ENCODE peak calls at places on chromosomes 3 and 15, in six cellular contexts. Z is nephron progenitor cell, R is astrocyte, C is brain microvascular endothelial cell, K is lung, P is cortex of kidney. Q is an unnamed sample.

GRCh38 chr3:178406206-178406605 is 130.0 kb upstream of the KCNMB2 start:
- DNase-seq in Z (no peak), R (peak), C (no peak), K (no peak), P (no peak), Q (no peak)

GRCh38 chr15:100810831-100811230 is 68.8 kb upstream of the ALDH1A3 start:
- DNase-seq in Z (no peak), R (no peak), C (no peak), K (no peak), P (no peak), Q (no peak)

GRCh38 chr15:57806003-57806402 is 99.5 kb downstream of the POLR2M start:
- DNase-seq in Z (no peak), R (no peak), C (no peak), K (no peak), P (no peak), Q (no peak)

GRCh38 chr3:156456771-156457224 is 98.1 kb downstream of the SSR3 start:
- DNase-seq in Z (peak), R (peak), C (peak), K (no peak), P (no peak), Q (no peak)

GRCh38 chr15:61621146-61621545 is 392.0 kb upstream of the RORA start:
- DNase-seq in Z (peak), R (no peak), C (no peak), K (no peak), P (no peak), Q (no peak)

GRCh38 chr15:63601727-63602185 is 4.6 kb downstream of the FBXL22 start:
- DNase-seq in Z (no peak), R (no peak), C (no peak), K (no peak), P (no peak), Q (no peak)

GRCh38 chr3:125072310-125072709 is 16.5 kb upstream of the HEG1 start:
- DNase-seq in Z (no peak), R (peak), C (no peak), K (no peak), P (no peak), Q (no peak)

GRCh38 chr3:23888617-23889228 is 28.1 kb downstream of the NKIRAS1 start:
- DNase-seq in Z (no peak), R (no peak), C (peak), K (no peak), P (no peak), Q (no peak)

GRCh38 chr3:101827211-101828174 is 21.8 kb upstream of the NFKBIZ start:
- DNase-seq in Z (peak), R (peak), C (peak), K (peak), P (no peak), Q (peak)

GRCh38 chr15:75185271-75186029 is 16.2 kb upstream of the C15orf39 start:
- DNase-seq in Z (no peak), R (no peak), C (no peak), K (no peak), P (no peak), Q (no peak)

GRCh38 chr3:62370112-62371031 is 3.0 kb downstream of the FEZF2 start:
- DNase-seq in Z (peak), R (no peak), C (no peak), K (no peak), P (no peak), Q (no peak)

GRCh38 chr15:62618432-62618831 is 424.1 kb upstream of the TPM1 start:
- DNase-seq in Z (no peak), R (peak), C (peak), K (no peak), P (no peak), Q (peak)

GRCh38 chr15:69450968-69451695 is 1.5 kb upstream of the RPLP1 start:
- DNase-seq in Z (no peak), R (no peak), C (no peak), K (no peak), P (no peak), Q (no peak)

GRCh38 chr3:156474560-156475389 is 80.1 kb downstream of the SSR3 start:
- DNase-seq in Z (peak), R (no peak), C (no peak), K (no peak), P (no peak), Q (no peak)

GRCh38 chr3:48715179-48715800 is 1.7 kb downstream of the IP6K2 start:
- DNase-seq in Z (peak), R (peak), C (peak), K (no peak), P (no peak), Q (peak)

GRCh38 chr15:71435552-71435951 is 320.3 kb downstream of the THSD4 start:
- DNase-seq in Z (no peak), R (no peak), C (no peak), K (no peak), P (no peak), Q (no peak)

GRCh38 chr3:107985496-107985895 is 105.3 kb downstream of the CD47 start:
- DNase-seq in Z (no peak), R (no peak), C (no peak), K (no peak), P (no peak), Q (no peak)

GRCh38 chr15:27845535-27846369 is 253.4 kb downstream of the OCA2 start:
- DNase-seq in Z (no peak), R (no peak), C (no peak), K (no peak), P (no peak), Q (no peak)

GRCh38 chr3:138937690-138938055 is 9.3 kb downstream of the FOXL2 start:
- DNase-seq in Z (peak), R (no peak), C (no peak), K (no peak), P (no peak), Q (no peak)

GRCh38 chr3:183664913-183665381 is 29.5 kb downstream of the KLHL24 start:
- DNase-seq in Z (no peak), R (peak), C (peak), K (no peak), P (no peak), Q (peak)

GRCh38 chr3:102237181-102237580 is 197.6 kb upstream of the ZPLD1 start:
- DNase-seq in Z (no peak), R (no peak), C (no peak), K (no peak), P (no peak), Q (no peak)

GRCh38 chr3:66609660-66610547 is 109.1 kb upstream of the LRIG1 start:
- DNase-seq in Z (peak), R (peak), C (peak), K (no peak), P (no peak), Q (no peak)

GRCh38 chr3:123522666-123523412 is 62.0 kb downstream of the HACD2 start:
- DNase-seq in Z (no peak), R (no peak), C (no peak), K (no peak), P (no peak), Q (no peak)

GRCh38 chr15:67743558-67743957 is 81.8 kb upstream of the SKOR1 start:
- DNase-seq in Z (no peak), R (no peak), C (no peak), K (no peak), P (no peak), Q (no peak)

GRCh38 chr3:129476586-129476985 is 36.6 kb downstream of the IFT122 start:
- DNase-seq in Z (no peak), R (no peak), C (no peak), K (no peak), P (no peak), Q (no peak)

GRCh38 chr3:3119393-3119851 is 7.3 kb upstream of the TRNT1 start:
- DNase-seq in Z (no peak), R (no peak), C (no peak), K (no peak), P (no peak), Q (no peak)

GRCh38 chr3:43224405-43225073 is 61.8 kb upstream of the SNRK start:
- DNase-seq in Z (no peak), R (no peak), C (no peak), K (no peak), P (no peak), Q (no peak)

GRCh38 chr3:52347716-52348635 is 31.9 kb downstream of the DNAH1 start:
- DNase-seq in Z (no peak), R (no peak), C (no peak), K (no peak), P (no peak), Q (no peak)

GRCh38 chr3:191762323-191762960 is 301.5 kb downstream of the PYDC2 start:
- DNase-seq in Z (no peak), R (peak), C (no peak), K (no peak), P (no peak), Q (no peak)

GRCh38 chr3:54882114-54882833 is 45.6 kb downstream of the LRTM1 start:
- DNase-seq in Z (no peak), R (peak), C (peak), K (no peak), P (no peak), Q (peak)

GRCh38 chr3:156782921-156783320 is 43.2 kb upstream of the LEKR1 start:
- DNase-seq in Z (no peak), R (no peak), C (no peak), K (no peak), P (no peak), Q (no peak)

GRCh38 chr15:83766326-83766725 is 112.4 kb downstream of the ADAMTSL3 start:
- DNase-seq in Z (no peak), R (peak), C (peak), K (no peak), P (no peak), Q (no peak)

GRCh38 chr15:56677271-56677670 is 56.0 kb downstream of the ZNF280D start:
- DNase-seq in Z (no peak), R (no peak), C (no peak), K (no peak), P (no peak), Q (no peak)

GRCh38 chr3:112649478-112649735 is 8.5 kb upstream of the CCDC80 start:
- DNase-seq in Z (no peak), R (peak), C (no peak), K (no peak), P (no peak), Q (no peak)

GRCh38 chr15:67409175-67409574 is 111.8 kb upstream of the C15orf61 start:
- DNase-seq in Z (no peak), R (no peak), C (no peak), K (no peak), P (no peak), Q (no peak)

GRCh38 chr3:175226444-175226843 is 367.3 kb downstream of the NAALADL2 start:
- DNase-seq in Z (no peak), R (no peak), C (no peak), K (no peak), P (no peak), Q (no peak)

Q was measured in hepatic stellate cell.